ENCODE peak calls at places on chromosomes 7 and 10, in four cellular contexts. I, N, M and O are unnamed samples.

GRCh38 chr10:68348265-68348741 is 15.6 kb upstream of the PBLD start:
- DNase-seq in M (no peak), N (no peak), I (peak), O (peak)

GRCh38 chr10:86310702-86311101 is 55.9 kb downstream of the GRID1 start:
- DNase-seq in M (no peak), N (no peak), I (no peak), O (no peak)

GRCh38 chr10:60570272-60570865 is 180.7 kb upstream of the ANK3 start:
- DNase-seq in N (no peak), I (no peak), M (no peak), O (no peak)

GRCh38 chr7:3482147-3482921 is 181.3 kb downstream of the SDK1 start:
- DNase-seq in M (peak), I (peak), N (no peak), O (peak)

GRCh38 chr10:61655335-61655851 is 7.3 kb upstream of the CABCOCO1 start:
- DNase-seq in I (no peak), N (no peak), M (no peak), O (no peak)

GRCh38 chr7:1938788-1939433 is 268.8 kb downstream of the ELFN1 start:
- DNase-seq in I (no peak), M (no peak), N (no peak), O (no peak)

GRCh38 chr10:109205929-109206585 is 717.3 kb downstream of the XPNPEP1 start:
- DNase-seq in N (no peak), M (no peak), I (no peak), O (no peak)

GRCh38 chr7:149834601-149835000 is 3.6 kb upstream of the ZNF862 start:
- DNase-seq in N (no peak), M (no peak), I (no peak), O (no peak)

GRCh38 chr10:69506834-69507643 is 55.8 kb downstream of the TSPAN15 start:
- DNase-seq in I (no peak), N (no peak), M (no peak), O (no peak)

GRCh38 chr10:43209651-43210141 is 57.2 kb downstream of the RASGEF1A start:
- DNase-seq in N (no peak), M (no peak), I (no peak), O (no peak)

GRCh38 chr10:50152792-50153272 is 85.1 kb downstream of the WASHC2A start:
- DNase-seq in M (peak), N (no peak), I (no peak), O (no peak)

GRCh38 chr10:125041856-125042506 is 100.1 kb downstream of the ZRANB1 start:
- DNase-seq in I (no peak), M (no peak), N (no peak), O (no peak)

GRCh38 chr10:103778358-103779139 is 76.8 kb downstream of the SH3PXD2A start:
- DNase-seq in N (no peak), I (no peak), M (no peak), O (no peak)

GRCh38 chr7:140635821-140636220 is 4.8 kb downstream of the DENND2A start:
- DNase-seq in I (no peak), M (no peak), N (no peak), O (no peak)

GRCh38 chr7:21077602-21078001 is 290.9 kb upstream of the SP8 start:
- DNase-seq in I (no peak), M (no peak), N (no peak), O (no peak)

GRCh38 chr10:132813560-132814468 is 27.9 kb upstream of the NKX6-2 start:
- DNase-seq in I (no peak), N (no peak), M (no peak), O (no peak)

GRCh38 chr10:132812544-132812943 is 26.6 kb upstream of the NKX6-2 start:
- DNase-seq in M (no peak), I (no peak), N (no peak), O (no peak)

GRCh38 chr10:132814469-132814856 is 28.5 kb upstream of the NKX6-2 start:
- DNase-seq in N (no peak), M (no peak), I (no peak), O (no peak)

GRCh38 chr10:132811891-132812481 is 26.0 kb upstream of the NKX6-2 start:
- DNase-seq in M (no peak), I (no peak), N (no peak), O (no peak)

DNA sequence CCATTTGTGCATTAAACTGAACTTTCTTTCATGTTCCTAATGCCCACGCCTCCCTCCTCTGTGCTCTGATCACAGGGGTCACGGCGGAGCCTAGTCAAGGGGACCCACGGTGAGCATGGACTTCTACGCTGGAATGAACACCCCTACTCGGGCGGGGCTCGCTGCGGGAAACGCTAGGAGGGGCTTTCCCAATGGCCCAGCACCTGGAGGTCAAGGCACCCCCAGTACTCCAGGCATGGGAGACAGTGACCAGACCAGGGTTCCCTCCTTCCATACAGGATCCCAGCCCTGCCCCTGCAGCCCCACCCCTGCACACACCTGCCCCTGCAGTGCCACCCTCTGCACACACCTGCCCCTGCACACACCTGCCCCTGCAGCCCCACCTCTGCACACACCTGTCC is 27.1 kb upstream of the NKX6-2 start:
- DNase-seq in M (no peak), I (no peak), N (no peak), O (no peak)
- TF ChIP-seq KDM1A in M (no peak), I (no peak), N (no peak), O (no peak)

GRCh38 chr7:73478549-73478948 is 43.5 kb downstream of the BAZ1B start:
- DNase-seq in N (no peak), I (no peak), M (no peak), O (no peak)

GRCh38 chr7:73487486-73487885 is 34.6 kb downstream of the BAZ1B start:
- DNase-seq in I (no peak), N (no peak), M (no peak), O (no peak)

GRCh38 chr7:73477376-73477775 is 43.8 kb downstream of the FZD9 start:
- DNase-seq in I (no peak), M (no peak), N (no peak), O (no peak)

GRCh38 chr7:73483171-73483570 is 38.9 kb downstream of the BAZ1B start:
- DNase-seq in I (no peak), N (no peak), M (no peak), O (no peak)

DNA sequence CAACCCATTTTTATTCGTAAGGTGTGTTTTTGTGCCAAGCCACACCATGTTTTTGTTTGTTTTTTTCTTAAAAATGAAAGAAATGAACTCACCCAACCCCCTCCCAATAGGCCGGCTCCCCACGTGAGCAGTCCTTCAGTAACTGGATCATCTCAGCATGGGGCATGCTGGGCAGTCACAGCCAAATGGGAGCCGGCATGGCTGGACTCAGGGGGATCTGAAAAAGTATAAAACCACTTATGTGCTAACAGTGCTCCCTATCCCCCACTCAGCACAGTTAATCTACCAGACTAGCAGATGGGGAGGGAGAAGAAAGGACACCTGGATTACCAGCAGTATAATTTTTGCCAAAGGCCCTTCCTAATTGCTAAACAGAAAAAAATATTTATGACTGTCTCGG is 39.3 kb downstream of the BAZ1B start:
- DNase-seq in N (no peak), M (no peak), I (no peak), O (no peak)
- TF ChIP-seq KDM1A in N (no peak), M (no peak), I (no peak), O (no peak)

GRCh38 chr10:112639291-112639690 is 192.3 kb downstream of the VTI1A start:
- DNase-seq in N (no peak), I (no peak), M (no peak), O (no peak)

GRCh38 chr10:112634096-112634830 is 187.2 kb downstream of the VTI1A start:
- DNase-seq in N (no peak), I (no peak), M (no peak), O (no peak)

GRCh38 chr10:112643600-112643999 is 196.6 kb downstream of the VTI1A start:
- DNase-seq in M (no peak), N (no peak), I (peak), O (no peak)

DNA sequence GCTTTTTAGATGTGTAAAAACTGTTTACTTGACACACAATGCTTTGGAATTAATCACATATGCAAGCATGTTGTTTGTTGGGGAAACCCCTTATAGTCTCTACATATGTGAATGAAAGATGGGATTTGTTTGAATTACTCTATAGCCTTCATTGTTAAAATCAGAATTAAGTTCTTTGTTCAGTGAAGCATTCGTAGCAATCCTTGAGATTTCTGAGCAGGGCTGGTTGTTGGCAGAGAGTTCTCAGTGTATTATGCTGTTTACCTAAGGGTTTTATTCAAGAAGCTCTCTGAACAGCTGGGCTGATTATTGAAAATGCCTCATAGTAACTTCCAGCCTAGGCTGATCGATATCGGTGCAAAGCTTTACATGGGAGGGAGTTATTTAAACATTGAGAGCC is 190.9 kb downstream of the VTI1A start:
- DNase-seq in I (no peak), N (no peak), M (no peak), O (no peak)
- TF ChIP-seq KDM1A in I (no peak), N (no peak), M (no peak), O (no peak)

DNA sequence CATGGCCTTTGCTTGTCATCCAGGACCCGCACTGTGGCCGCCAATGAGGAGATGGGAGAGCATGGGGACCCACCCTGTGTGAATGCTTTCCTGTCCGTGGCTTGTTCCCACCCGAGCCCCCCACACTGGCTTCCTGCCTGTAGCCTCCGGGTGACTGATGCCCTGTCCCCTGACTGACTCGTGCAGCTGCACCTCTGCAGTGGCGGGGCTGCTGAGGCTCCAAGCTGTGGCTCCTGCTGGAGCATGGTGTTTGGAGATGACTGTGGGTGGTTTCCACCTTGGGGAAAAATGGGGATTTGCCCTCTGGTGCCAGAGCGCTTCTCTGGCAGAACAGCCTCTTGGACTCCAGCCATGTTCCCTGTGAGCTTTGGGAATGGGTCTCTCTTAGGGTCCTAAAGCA is 2.1 kb downstream of the CAMK1D start:
- DNase-seq in I (no peak), N (no peak), M (no peak), O (no peak)
- TF ChIP-seq KDM1A in I (no peak), N (no peak), M (no peak), O (no peak)

DNA sequence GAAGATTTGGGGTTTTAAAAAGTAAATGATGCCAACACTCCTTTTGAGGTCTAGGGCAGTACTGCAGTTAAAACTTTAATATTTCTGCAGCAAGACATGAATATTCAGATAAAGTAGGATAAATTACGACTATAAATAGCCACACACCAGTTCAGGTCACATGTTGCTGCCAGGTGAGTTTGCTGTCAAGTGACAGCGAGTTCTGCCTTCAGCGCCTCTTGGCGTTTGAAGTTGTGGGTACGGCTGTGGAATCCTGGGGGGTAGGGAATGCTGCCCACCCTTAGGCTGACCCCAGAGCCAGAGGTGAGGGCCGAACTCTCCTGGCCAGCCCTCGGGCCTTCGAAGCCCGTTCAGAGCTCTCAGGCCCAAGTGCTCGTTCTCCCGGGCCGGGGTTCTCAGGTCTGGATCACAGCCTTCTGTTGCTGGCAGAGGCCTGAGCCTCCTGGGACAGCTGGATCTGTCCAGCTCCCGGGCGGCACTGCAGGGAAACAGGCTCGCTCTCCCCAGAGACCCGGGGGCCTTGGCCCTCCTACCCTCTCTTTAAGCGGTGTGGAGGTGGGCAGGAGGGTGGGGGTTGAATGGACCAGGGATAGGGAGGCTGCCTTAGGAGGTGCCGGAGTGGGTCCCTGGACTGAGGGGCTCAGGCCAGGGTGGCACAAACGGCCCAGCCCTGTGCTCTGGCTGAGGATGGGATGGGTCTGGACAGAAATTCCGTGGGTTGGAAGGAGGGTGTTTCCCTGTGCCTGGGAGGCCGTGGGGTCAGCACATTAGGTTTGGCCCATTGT is 5.4 kb downstream of the BRI3 start:
- DNase-seq in M (no peak), N (no peak), I (no peak), O (no peak)
- TF ChIP-seq KDM1A in M (no peak), N (no peak), I (no peak), O (no peak)

GRCh38 chr10:102009801-102010425 is 46.1 kb downstream of the ARMH3 start:
- DNase-seq in N (peak), I (peak), M (no peak), O (peak)
- TF ChIP-seq KDM1A in N (no peak), I (no peak), M (no peak), O (no peak)

GRCh38 chr10:121596668-121597503 is 1.4 kb downstream of the FGFR2 start:
- DNase-seq in M (peak), I (no peak), N (no peak), O (no peak)
- TF ChIP-seq KDM1A in M (no peak), I (no peak), N (no peak), O (no peak)

DNA sequence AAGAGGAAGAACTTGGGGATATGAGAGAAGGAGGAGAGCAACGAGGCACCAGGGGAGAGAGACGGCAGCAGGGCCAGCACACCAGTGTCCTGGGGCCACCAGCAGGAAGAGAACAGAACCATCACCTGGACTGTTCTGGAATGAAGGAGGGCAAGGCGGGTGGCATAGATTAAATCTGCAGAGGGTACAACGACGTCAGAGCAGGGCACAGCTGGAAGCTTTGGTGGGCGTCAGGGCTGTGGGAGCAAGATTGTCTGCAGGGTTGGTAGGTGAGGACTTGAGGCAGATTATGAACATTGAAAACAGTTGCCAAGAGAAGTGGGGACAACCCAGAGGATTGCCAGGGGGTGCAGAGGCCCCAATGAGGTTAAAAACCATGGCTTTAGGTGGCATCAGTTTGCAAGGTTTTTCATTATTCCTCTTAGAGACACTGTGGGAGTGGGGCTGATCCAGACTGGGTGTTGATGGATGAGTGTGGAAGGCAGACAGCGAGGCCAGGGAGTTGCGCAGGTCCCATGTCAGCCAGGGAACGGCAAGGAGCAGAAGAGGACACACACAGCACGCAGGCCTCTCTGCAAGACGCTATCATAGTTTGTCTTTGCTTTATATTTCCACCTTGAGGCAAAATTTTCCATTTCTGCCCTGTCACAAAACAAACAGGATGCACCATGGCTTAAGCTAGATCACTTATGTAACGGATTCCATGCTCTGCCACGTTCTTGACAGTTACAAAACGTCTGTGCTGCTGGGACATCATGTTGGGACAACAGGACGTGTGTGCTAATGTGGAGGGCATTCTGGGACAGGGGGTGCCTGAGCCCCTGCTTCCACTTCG is 52.5 kb upstream of the LEP start:
- DNase-seq in M (no peak), N (no peak), I (no peak), O (no peak)
- TF ChIP-seq KDM1A in M (no peak), N (no peak), I (no peak), O (no peak)